ENCODE peak calls at places on chromosome 14, in ten cellular contexts. W is pancreas; S is GM23338; F is OCI-LY7; O is left ventricle myocardium inferior; E is cardiac muscle cell; Q is CD8-positive, alpha-beta memory T cell; H is esophagus squamous epithelium; Z is tibial nerve; N is GM23248. P is an unnamed sample.

GRCh38 chr14:46325777-46326176 is 325.8 kb downstream of the RPL10L start:
- DNase-seq in W (no peak), S (no peak), F (no peak), O (no peak), E (no peak), Q (no peak), H (no peak), Z (no peak), N (no peak), P (no peak)

GRCh38 chr14:101878222-101879211 is 85.9 kb upstream of the DYNC1H1 start:
- DNase-seq in W (peak), S (no peak), F (peak), O (no peak), E (no peak), Q (peak), H (no peak), Z (no peak), N (no peak), P (no peak)

GRCh38 chr14:105495990-105496830 is 5.2 kb downstream of the TEDC1 start:
- DNase-seq in W (no peak), S (no peak), F (no peak), O (peak), E (no peak), Q (no peak), H (no peak), Z (no peak), N (no peak), P (peak)

GRCh38 chr14:105978618-105979295 is 452.4 kb downstream of the TMEM121 start:
- DNase-seq in W (no peak), S (no peak), F (no peak), O (no peak), E (no peak), Q (no peak), H (no peak), Z (no peak), N (no peak), P (no peak)

GRCh38 chr14:36713960-36714703 is 52.5 kb downstream of the PAX9 start:
- DNase-seq in W (no peak), S (no peak), F (no peak), O (no peak), E (no peak), Q (no peak), H (no peak), Z (no peak), N (no peak), P (no peak)

GRCh38 chr14:101862177-101862576 is 100.7 kb downstream of the PPP2R5C start:
- DNase-seq in W (no peak), S (no peak), F (no peak), O (no peak), E (no peak), Q (no peak), H (no peak), Z (no peak), N (peak), P (no peak)

GRCh38 chr14:96741151-96741977 is 55.8 kb upstream of the VRK1 start:
- DNase-seq in W (peak), S (peak), F (peak), O (peak), E (peak), Q (peak), H (no peak), Z (no peak), N (peak), P (peak)

GRCh38 chr14:95875831-95876768 is 532 bp upstream of the TUNAR start:
- DNase-seq in W (no peak), S (peak), F (no peak), O (no peak), E (peak), Q (no peak), H (no peak), Z (no peak), N (no peak), P (no peak)

GRCh38 chr14:31449971-31450610 is 7.2 kb downstream of the DTD2 start:
- DNase-seq in W (no peak), S (peak), F (peak), O (no peak), E (no peak), Q (no peak), H (no peak), Z (no peak), N (peak), P (no peak)

GRCh38 chr14:74638066-74638465 is 26.0 kb upstream of the LTBP2 start:
- DNase-seq in W (no peak), S (no peak), F (no peak), O (no peak), E (peak), Q (no peak), H (no peak), Z (no peak), N (no peak), P (no peak)

GRCh38 chr14:68790656-68791077 is 2.2 kb downstream of the ZFP36L1 start:
- DNase-seq in W (no peak), S (no peak), F (peak), O (no peak), E (no peak), Q (peak), H (no peak), Z (no peak), N (no peak), P (peak)

GRCh38 chr14:73591690-73592448 is at the start of gene ACOT4:
- DNase-seq in W (peak), S (peak), F (no peak), O (peak), E (peak), Q (peak), H (no peak), Z (no peak), N (peak), P (no peak)

GRCh38 chr14:34113051-34113511 is 162.2 kb upstream of the EGLN3 start:
- DNase-seq in W (no peak), S (no peak), F (no peak), O (no peak), E (no peak), Q (no peak), H (no peak), Z (no peak), N (peak), P (no peak)

GRCh38 chr14:53249059-53249458 is 95.9 kb upstream of the DDHD1 start:
- DNase-seq in W (no peak), S (no peak), F (no peak), O (no peak), E (no peak), Q (no peak), H (no peak), Z (no peak), N (peak), P (no peak)

GRCh38 chr14:94600148-94600545 is 12.0 kb upstream of the SERPINA3 start:
- DNase-seq in W (peak), S (no peak), F (no peak), O (no peak), E (no peak), Q (no peak), H (no peak), Z (no peak), N (no peak), P (no peak)

GRCh38 chr14:73426877-73427276 is 31.5 kb downstream of the NUMB start:
- DNase-seq in W (no peak), S (no peak), F (no peak), O (no peak), E (no peak), Q (no peak), H (no peak), Z (no peak), N (peak), P (no peak)

DNA sequence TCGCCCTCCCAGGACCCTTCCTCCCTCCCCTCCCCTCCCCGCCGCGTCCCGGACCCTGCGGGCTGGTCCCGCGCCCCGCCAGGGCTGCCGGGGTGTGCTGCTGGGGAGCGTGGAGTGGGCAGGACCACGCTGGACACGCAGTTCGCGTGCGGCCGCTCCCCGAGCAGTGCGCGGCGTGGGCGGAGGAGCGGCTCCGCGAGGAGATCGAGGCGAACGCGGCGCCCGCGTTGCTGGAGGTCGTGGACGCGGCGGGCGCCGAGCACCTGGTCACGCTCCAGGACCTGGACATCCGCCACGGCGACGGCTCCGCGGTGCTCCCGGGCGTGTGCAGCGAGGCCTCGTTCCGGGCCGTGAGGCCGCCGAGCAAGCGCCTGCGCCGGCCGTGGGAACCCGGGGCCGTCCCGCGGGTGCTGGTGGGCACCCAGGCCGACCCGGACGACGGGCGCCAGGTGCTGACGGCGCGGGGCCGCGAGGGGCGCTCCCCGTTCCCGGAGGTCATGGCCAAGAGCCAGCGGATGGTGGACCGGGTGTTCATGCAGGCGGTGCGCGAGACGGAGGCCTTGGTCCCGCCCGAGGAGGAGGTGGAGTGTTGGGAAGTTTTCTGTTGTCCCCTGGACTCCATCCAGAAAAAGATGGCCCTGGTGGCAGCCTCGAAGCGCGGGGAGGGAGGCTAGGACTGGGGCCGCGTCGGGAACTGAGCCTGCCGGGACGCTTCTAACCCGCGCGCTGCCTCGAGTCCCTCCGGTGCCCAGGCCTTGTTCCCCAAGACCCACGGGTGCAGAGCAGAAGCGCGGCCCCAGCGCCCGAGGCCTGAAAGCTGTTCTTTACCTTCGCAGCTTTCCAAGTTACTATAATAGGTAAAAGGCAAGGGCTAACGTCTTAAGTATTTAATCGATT is 54.7 kb upstream of the EIF5 start:
- DNase-seq in W (peak), S (peak), F (no peak), O (no peak), E (no peak), Q (no peak), H (no peak), Z (no peak), N (peak), P (no peak)
- H3K4me3 ChIP-seq in W (peak), S (peak), F (no peak), O (peak), E (peak), Q (no peak), H (peak), Z (no peak), N (peak), P (peak)

DNA sequence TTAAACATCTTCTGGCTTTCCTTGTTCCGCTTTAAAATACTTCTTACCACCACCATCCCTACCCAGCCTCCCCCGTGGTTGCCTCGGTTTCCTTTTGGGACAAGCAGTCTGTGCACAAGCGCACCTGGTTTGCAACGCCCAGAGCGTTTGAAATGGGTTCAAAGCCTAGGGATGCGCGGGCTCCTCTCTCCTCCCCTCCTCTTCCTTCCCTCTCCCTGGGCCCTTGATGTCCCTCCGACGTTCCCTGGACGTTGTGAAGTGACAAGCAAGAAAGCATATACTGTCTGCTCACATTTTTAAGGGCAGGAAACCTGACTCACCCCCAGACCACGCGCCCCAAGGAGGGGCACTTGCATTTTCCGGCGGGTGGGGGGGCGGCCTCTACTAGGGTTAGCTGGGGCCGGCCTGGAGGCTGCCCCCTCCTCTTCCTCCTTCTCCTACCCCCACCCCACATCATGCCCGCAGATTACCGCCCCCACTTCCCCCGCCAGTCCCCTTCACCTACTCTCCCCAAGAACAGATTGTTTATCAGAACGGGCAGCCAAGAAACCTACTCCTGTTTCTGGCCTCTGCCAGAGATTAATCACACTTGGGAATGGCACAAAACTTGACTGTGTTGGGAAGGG is 9.5 kb upstream of the IRF2BPL start:
- DNase-seq in W (peak), S (peak), F (no peak), O (no peak), E (peak), Q (no peak), H (no peak), Z (no peak), N (peak), P (peak)
- H3K27ac ChIP-seq in W (no peak), S (no peak), F (no peak), O (peak), E (peak), Q (no peak), H (peak), Z (peak), N (peak), P (peak)

DNA sequence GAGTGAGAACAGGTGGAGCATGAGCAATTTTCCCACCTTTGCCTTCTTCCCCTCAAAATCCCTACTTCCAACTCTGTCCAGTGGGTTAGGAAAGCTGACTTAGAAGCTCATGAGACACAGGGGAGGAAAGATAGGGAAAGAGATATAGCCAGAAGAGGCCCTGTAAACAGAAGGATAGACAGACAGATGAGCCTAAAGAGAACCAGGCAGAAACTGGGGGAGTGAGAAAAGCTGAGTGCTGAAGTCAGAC is 5.0 kb downstream of the AJUBA start:
- DNase-seq in W (no peak), S (no peak), F (no peak), O (no peak), E (no peak), Q (no peak), H (no peak), Z (no peak), N (no peak), P (no peak)
- H3K4me3 ChIP-seq in W (no peak), S (peak), F (no peak), O (no peak), E (no peak), Q (no peak), H (no peak), Z (no peak), N (peak), P (no peak)

DNA sequence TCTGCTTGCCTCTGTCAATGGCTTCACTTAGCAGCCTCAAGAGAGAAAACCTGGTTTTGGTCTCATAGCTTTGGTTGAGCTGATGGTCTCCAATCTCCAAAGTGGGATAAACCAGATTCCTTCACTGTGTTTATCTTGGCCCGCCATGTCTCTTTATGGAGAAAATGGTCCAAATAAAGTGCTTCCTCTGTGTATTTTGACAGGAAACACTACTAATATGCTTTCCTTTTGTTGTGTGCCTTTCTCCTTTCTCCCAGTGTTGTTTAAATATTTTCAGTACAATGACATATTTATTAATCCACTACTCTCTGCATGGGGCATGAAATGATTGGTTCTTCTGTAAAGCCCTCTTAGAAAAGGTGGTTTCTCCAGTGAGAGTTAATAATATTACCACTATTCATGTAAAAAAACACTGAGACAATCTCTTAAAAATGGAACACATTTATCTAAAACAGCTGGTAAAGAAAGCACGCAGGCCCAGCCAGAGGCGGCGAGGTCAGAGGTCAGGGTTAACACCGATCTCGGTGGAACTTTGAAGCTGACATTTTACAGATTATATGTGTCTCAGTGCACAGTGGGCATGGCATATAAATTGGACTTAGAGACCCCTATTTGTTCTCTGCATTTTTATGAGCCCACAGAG is 24.2 kb downstream of the TMEM30B start:
- DNase-seq in W (no peak), S (no peak), F (no peak), O (no peak), E (no peak), Q (no peak), H (no peak), Z (no peak), N (no peak), P (no peak)
- H3K27ac ChIP-seq in W (no peak), S (no peak), F (no peak), O (no peak), E (no peak), Q (no peak), H (no peak), Z (no peak), N (no peak), P (no peak)

DNA sequence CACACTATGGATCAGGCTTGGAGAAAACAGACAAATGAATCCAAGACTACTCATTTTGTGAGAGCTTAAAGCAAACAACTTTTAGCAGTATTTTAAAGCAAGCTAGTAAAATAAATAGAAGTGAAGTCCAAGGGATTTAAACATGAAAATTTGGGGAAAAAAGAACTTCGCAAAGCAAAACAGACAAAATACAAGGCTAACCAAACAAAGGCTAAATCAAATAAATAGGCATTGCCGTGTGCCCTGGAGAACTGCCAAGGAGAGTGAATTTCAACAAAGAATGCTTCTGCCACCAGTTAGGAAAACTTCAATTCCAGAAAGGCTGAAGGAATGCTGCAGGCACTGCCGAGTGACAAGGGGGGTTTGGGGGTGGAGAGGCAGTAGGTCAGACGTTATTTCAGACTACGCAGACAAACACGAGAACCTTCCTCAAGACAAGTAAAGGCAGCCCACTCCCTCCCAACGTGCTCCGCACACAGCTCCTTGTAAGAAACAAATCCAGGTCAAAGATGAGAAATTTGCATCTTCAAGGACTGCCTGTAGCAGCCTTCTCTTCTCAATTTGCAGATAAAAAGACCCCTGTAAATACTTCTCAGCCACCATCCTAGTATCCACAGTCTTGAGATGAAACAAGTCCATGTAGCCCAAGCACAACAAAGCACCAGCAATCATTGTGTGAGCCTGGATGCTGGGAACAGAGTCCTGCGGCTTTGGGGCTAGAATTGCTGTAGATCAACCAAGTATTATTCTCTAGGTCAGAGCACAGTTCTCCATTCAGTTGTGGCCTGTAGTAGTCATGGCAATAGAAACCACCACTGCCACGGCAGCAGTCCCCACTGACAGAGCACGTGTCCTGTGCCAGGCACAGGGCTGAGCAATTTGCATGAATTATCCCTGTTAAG is 43.3 kb downstream of the EFCAB11 start:
- DNase-seq in W (no peak), S (peak), F (no peak), O (no peak), E (peak), Q (no peak), H (no peak), Z (no peak), N (peak), P (no peak)
- H3K4me3 ChIP-seq in W (no peak), S (peak), F (no peak), O (no peak), E (no peak), Q (no peak), H (no peak), Z (no peak), N (no peak), P (no peak)

GRCh38 chr14:100450049-100450448 is 126.9 kb downstream of the SLC25A47 start:
- DNase-seq in W (no peak), S (no peak), F (no peak), O (no peak), E (no peak), Q (no peak), H (no peak), Z (no peak), N (no peak), P (no peak)

GRCh38 chr14:100451264-100451663 is 128.1 kb downstream of the SLC25A47 start:
- DNase-seq in W (no peak), S (no peak), F (no peak), O (no peak), E (no peak), Q (no peak), H (no peak), Z (no peak), N (no peak), P (no peak)

GRCh38 chr14:100448376-100448775 is 125.2 kb downstream of the SLC25A47 start:
- DNase-seq in W (peak), S (no peak), F (no peak), O (no peak), E (no peak), Q (no peak), H (no peak), Z (no peak), N (no peak), P (no peak)

GRCh38 chr14:100449225-100449987 is 126.3 kb downstream of the SLC25A47 start:
- DNase-seq in W (peak), S (no peak), F (no peak), O (no peak), E (no peak), Q (no peak), H (no peak), Z (no peak), N (no peak), P (no peak)

GRCh38 chr14:100450736-100451135 is 127.6 kb downstream of the SLC25A47 start:
- DNase-seq in W (no peak), S (no peak), F (no peak), O (no peak), E (no peak), Q (no peak), H (no peak), Z (no peak), N (no peak), P (no peak)
- H3K27ac ChIP-seq in W (no peak), S (no peak), F (no peak), O (no peak), E (no peak), Q (no peak), H (no peak), Z (no peak), N (no peak), P (no peak)

GRCh38 chr14:91374897-91375747 is 42.5 kb downstream of the CCDC88C start:
- DNase-seq in W (peak), S (peak), F (peak), O (no peak), E (no peak), Q (no peak), H (no peak), Z (no peak), N (no peak), P (no peak)
- H3K4me3 ChIP-seq in W (no peak), S (no peak), F (peak), O (no peak), E (no peak), Q (peak), H (no peak), Z (no peak), N (no peak), P (no peak)

P was measured in heart left ventricle.